ENCODE peak calls at places on chromosomes 1 and 21, in six cellular contexts. One of them, this sample, is unnamed.

GRCh38 chr1:8841395-8841794 is 24.0 kb upstream of the RERE start:
- DNase-seq in T follicular helper cell: no peak
- DNase-seq in A549: no peak
- DNase-seq in left lung: no peak
- DNase-seq in mesenchymal stem cell: no peak
- DNase-seq in sigmoid colon: no peak
- DNase-seq in this sample: no peak

GRCh38 chr1:56576880-56577858 is 2.2 kb downstream of the PLPP3 start:
- DNase-seq in T follicular helper cell: no peak
- DNase-seq in A549: peak; percentile 39
- DNase-seq in left lung: no peak
- DNase-seq in mesenchymal stem cell: peak; percentile 49
- DNase-seq in sigmoid colon: no peak
- DNase-seq in this sample: no peak

GRCh38 chr21:41612674-41613250 is 104.8 kb upstream of the TMPRSS2 start:
- DNase-seq in T follicular helper cell: no peak
- DNase-seq in A549: peak; percentile 50
- DNase-seq in left lung: no peak
- DNase-seq in mesenchymal stem cell: peak; percentile 22
- DNase-seq in sigmoid colon: peak; percentile 91
- DNase-seq in this sample: peak; percentile 68

GRCh38 chr1:155174334-155175280 is 958 bp downstream of the TRIM46 start:
- DNase-seq in T follicular helper cell: peak; percentile 37
- DNase-seq in A549: no peak
- DNase-seq in left lung: peak; percentile 77
- DNase-seq in mesenchymal stem cell: peak; percentile 40
- DNase-seq in sigmoid colon: peak; percentile 69
- DNase-seq in this sample: no peak

GRCh38 chr1:107153033-107153432 is 12.2 kb downstream of the NTNG1 start:
- DNase-seq in T follicular helper cell: no peak
- DNase-seq in A549: no peak
- DNase-seq in left lung: no peak
- DNase-seq in mesenchymal stem cell: no peak
- DNase-seq in sigmoid colon: no peak
- DNase-seq in this sample: peak; percentile 47

GRCh38 chr1:235783148-235783776 is 83.4 kb downstream of the LYST start:
- DNase-seq in T follicular helper cell: no peak
- DNase-seq in A549: peak; percentile 15
- DNase-seq in left lung: no peak
- DNase-seq in mesenchymal stem cell: peak; percentile 59
- DNase-seq in sigmoid colon: no peak
- DNase-seq in this sample: peak; percentile 50

GRCh38 chr1:180611016-180611930 is 20.5 kb upstream of the XPR1 start:
- DNase-seq in T follicular helper cell: no peak
- DNase-seq in A549: no peak
- DNase-seq in left lung: no peak
- DNase-seq in mesenchymal stem cell: no peak
- DNase-seq in sigmoid colon: no peak
- DNase-seq in this sample: no peak

GRCh38 chr1:34176830-34177613 is at the start of gene C1orf94:
- DNase-seq in T follicular helper cell: no peak
- DNase-seq in A549: no peak
- DNase-seq in left lung: no peak
- DNase-seq in mesenchymal stem cell: no peak
- DNase-seq in sigmoid colon: no peak
- DNase-seq in this sample: no peak

GRCh38 chr1:60227581-60228252 is 154.1 kb upstream of the C1orf87 start:
- DNase-seq in T follicular helper cell: no peak
- DNase-seq in A549: no peak
- DNase-seq in left lung: no peak
- DNase-seq in mesenchymal stem cell: peak; percentile 8
- DNase-seq in sigmoid colon: no peak
- DNase-seq in this sample: no peak

GRCh38 chr1:21814981-21815583 is 3.0 kb downstream of the LDLRAD2 start:
- DNase-seq in T follicular helper cell: no peak
- DNase-seq in A549: no peak
- DNase-seq in left lung: no peak
- DNase-seq in mesenchymal stem cell: no peak
- DNase-seq in sigmoid colon: no peak
- DNase-seq in this sample: no peak

GRCh38 chr1:40661678-40662077 is 3.8 kb downstream of the RIMS3 start:
- DNase-seq in T follicular helper cell: no peak
- DNase-seq in A549: no peak
- DNase-seq in left lung: no peak
- DNase-seq in mesenchymal stem cell: no peak
- DNase-seq in sigmoid colon: no peak
- DNase-seq in this sample: no peak

GRCh38 chr1:36750706-36751105 is 268.0 kb upstream of the CSF3R start:
- DNase-seq in T follicular helper cell: no peak
- DNase-seq in A549: no peak
- DNase-seq in left lung: no peak
- DNase-seq in mesenchymal stem cell: no peak
- DNase-seq in sigmoid colon: no peak
- DNase-seq in this sample: no peak

GRCh38 chr1:215665212-215665611 is 98.1 kb downstream of the KCTD3 start:
- DNase-seq in T follicular helper cell: no peak
- DNase-seq in A549: no peak
- DNase-seq in left lung: no peak
- DNase-seq in mesenchymal stem cell: peak; percentile 7
- DNase-seq in sigmoid colon: no peak
- DNase-seq in this sample: no peak

GRCh38 chr1:211639500-211640361 is 35.7 kb downstream of the NEK2 start:
- DNase-seq in T follicular helper cell: no peak
- DNase-seq in A549: no peak
- DNase-seq in left lung: no peak
- DNase-seq in mesenchymal stem cell: peak; percentile 80
- DNase-seq in sigmoid colon: peak; percentile 19
- DNase-seq in this sample: no peak

GRCh38 chr1:39925727-39926342 is 24.1 kb upstream of the MYCL start:
- DNase-seq in T follicular helper cell: no peak
- DNase-seq in A549: no peak
- DNase-seq in left lung: no peak
- DNase-seq in mesenchymal stem cell: peak; percentile 7
- DNase-seq in sigmoid colon: no peak
- DNase-seq in this sample: no peak

GRCh38 chr1:51115714-51116404 is 13.8 kb downstream of the C1orf185 start:
- DNase-seq in T follicular helper cell: no peak
- DNase-seq in A549: no peak
- DNase-seq in left lung: no peak
- DNase-seq in mesenchymal stem cell: no peak
- DNase-seq in sigmoid colon: no peak
- DNase-seq in this sample: no peak

GRCh38 chr1:92853299-92853698 is 21.5 kb downstream of the RPL5 start:
- DNase-seq in T follicular helper cell: no peak
- DNase-seq in A549: no peak
- DNase-seq in left lung: no peak
- DNase-seq in mesenchymal stem cell: no peak
- DNase-seq in sigmoid colon: no peak
- DNase-seq in this sample: no peak

GRCh38 chr1:94713472-94714141 is 106.5 kb upstream of the SLC44A3 start:
- DNase-seq in T follicular helper cell: no peak
- DNase-seq in A549: peak; percentile 41
- DNase-seq in left lung: peak; percentile 93
- DNase-seq in mesenchymal stem cell: peak; percentile 91
- DNase-seq in sigmoid colon: peak; percentile 98
- DNase-seq in this sample: peak; percentile 81